ENCODE peak calls at places on chromosomes 16 and 17, in nine cellular contexts. W is CD4-positive, alpha-beta memory T cell; R is K562; O is fibroblast of lung; V is neural progenitor cell; X is colonic mucosa; S is tibial nerve; Y is lung; A is CD8-positive, alpha-beta memory T cell. K is an unnamed sample.

GRCh38 chr17:38342886-38343607 is 709 bp downstream of the GPR179 start:
- DNase-seq in W (no peak), R (no peak), O (no peak), V (no peak), X (no peak), S (no peak), Y (no peak), A (no peak), K (no peak)

GRCh38 chr17:32267690-32268205 is 2.1 kb downstream of the RHBDL3 start:
- DNase-seq in W (peak; percentile 8), R (no peak), O (no peak), V (peak; percentile 37), X (no peak), S (no peak), Y (no peak), A (no peak), K (no peak)

GRCh38 chr17:67525239-67526135 is 148.4 kb downstream of the PITPNC1 start:
- DNase-seq in W (no peak), R (no peak), O (no peak), V (no peak), X (no peak), S (no peak), Y (no peak), A (no peak), K (no peak)

GRCh38 chr17:81494984-81495383 is 17.6 kb downstream of the ACTG1 start:
- DNase-seq in W (no peak), R (no peak), O (no peak), V (peak; percentile 10), X (no peak), S (no peak), Y (no peak), A (no peak), K (peak; percentile 73)

GRCh38 chr17:81870155-81870977 is 771 bp downstream of the ARHGDIA start:
- DNase-seq in W (peak; percentile 50), R (peak; percentile 29), O (peak; percentile 46), V (peak; percentile 69), X (peak; percentile 41), S (no peak), Y (no peak), A (peak; percentile 69), K (peak; percentile 78)

GRCh38 chr16:71609066-71609465 is 16.9 kb upstream of the MARVELD3 start:
- DNase-seq in W (no peak), R (no peak), O (no peak), V (no peak), X (no peak), S (no peak), Y (no peak), A (no peak), K (no peak)

GRCh38 chr16:15972046-15972868 is 22.8 kb downstream of the ABCC1 start:
- DNase-seq in W (no peak), R (no peak), O (no peak), V (no peak), X (no peak), S (no peak), Y (no peak), A (no peak), K (no peak)

GRCh38 chr17:75370288-75370687 is 35.2 kb downstream of the GRB2 start:
- DNase-seq in W (no peak), R (no peak), O (no peak), V (no peak), X (no peak), S (no peak), Y (no peak), A (no peak), K (no peak)

DNA sequence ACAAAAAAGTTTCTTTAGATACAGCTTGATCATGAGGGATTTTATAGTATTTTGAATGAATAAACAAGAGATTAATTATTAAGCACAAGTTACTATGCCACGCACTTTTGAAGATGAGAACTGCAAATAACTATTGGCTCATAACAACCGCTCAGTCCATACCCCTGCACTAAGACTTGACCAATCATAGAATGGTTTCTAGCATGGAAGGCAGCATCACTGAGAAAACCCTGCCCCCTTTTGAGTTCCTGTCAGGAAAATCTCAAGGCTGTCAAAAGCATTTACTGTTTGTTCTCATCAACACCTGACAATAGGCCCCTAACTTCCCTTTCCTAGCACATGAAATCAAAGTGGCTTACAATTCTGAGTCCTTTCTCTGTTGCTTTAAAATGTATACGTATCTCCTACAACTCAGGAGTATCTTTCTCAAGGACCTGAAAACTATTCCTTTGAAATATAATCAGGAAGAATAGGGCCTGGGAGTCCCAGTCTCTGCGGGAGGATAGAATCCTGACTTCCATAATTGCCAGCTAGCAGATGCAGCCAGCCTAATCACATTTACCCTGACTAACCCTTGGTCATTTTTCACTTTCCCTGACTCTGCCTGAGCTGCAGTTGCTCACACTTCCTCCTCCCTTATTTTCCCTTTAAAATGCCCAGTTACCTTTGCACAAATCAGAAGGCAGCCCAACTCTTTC is 9.0 kb upstream of the MMD start:
- DNase-seq in W (no peak), R (no peak), O (no peak), V (no peak), X (no peak), S (no peak), Y (no peak), A (no peak), K (no peak)
- H3K4me3 ChIP-seq in W (no peak overlapping the region), R (no peak overlapping the region), O (no peak overlapping the region), V (no peak overlapping the region), X (no peak overlapping the region), S (no peak overlapping the region), Y (no peak overlapping the region), A (no peak overlapping the region), K (no peak overlapping the region)

GRCh38 chr16:31005350-31006085 is 4.9 kb downstream of the STX1B start:
- DNase-seq in W (no peak), R (no peak), O (peak; percentile 38), V (no peak), X (no peak), S (no peak), Y (no peak), A (no peak), K (no peak)
- H3K4me1 ChIP-seq in W (no peaks in the 10 kb centered on the region), R (peaks cover 16% of the 10 kb centered on the region), O (peaks cover 10% of the 10 kb centered on the region), V (peaks cover 6% of the 10 kb centered on the region), X (no peaks in the 10 kb centered on the region), S (no peaks in the 10 kb centered on the region), Y (no peaks in the 10 kb centered on the region), A (no peaks in the 10 kb centered on the region), K (peaks cover 4% of the 10 kb centered on the region)

GRCh38 chr16:3413730-3414379 is 12.8 kb downstream of the ZNF174 start:
- DNase-seq in W (no peak), R (no peak), O (no peak), V (no peak), X (no peak), S (no peak), Y (no peak), A (no peak), K (no peak)
- H3K9me3 ChIP-seq in W (peaks cover 33% of the 10 kb centered on the region), R (peaks cover 13% of the 10 kb centered on the region), O (peaks cover under 1% of the 10 kb centered on the region), V (peaks cover 29% of the 10 kb centered on the region), X (peaks cover 5% of the 10 kb centered on the region), S (peaks cover 60% of the 10 kb centered on the region), Y (peaks cover 54% of the 10 kb centered on the region), A (peaks cover 29% of the 10 kb centered on the region), K (peaks cover 11% of the 10 kb centered on the region)

GRCh38 chr17:10196384-10196783 is 2.0 kb downstream of the GAS7 start:
- DNase-seq in W (no peak), R (no peak), O (no peak), V (no peak), X (no peak), S (no peak), Y (no peak), A (no peak), K (no peak)
- H3K4me3 ChIP-seq in W (no peak overlapping the region), R (no peak overlapping the region), O (no peak overlapping the region), V (no peak overlapping the region), X (peak overlapping the region; percentile 52), S (peak overlapping the region; percentile 84), Y (no peak overlapping the region), A (no peak overlapping the region), K (no peak overlapping the region)

DNA sequence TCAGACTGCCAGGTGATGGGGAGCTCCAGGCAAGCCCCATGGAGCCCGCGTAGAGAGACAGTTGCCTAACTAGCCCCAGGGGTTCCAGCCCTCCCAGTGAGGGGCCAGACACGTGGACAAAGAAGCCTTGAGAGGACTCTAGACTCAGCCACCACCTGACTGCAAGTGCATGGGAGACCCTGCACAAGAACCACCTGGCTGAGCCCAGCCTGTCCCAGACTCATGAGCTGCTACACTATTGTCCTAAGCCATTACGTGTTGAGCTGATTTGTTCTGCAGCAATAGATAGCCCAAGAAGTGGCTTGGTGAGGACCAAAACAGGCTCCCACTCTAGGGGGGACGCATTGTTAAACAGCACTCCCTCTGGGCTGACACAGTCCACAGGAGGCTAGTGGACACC is 37.6 kb upstream of the KLHDC4 start:
- DNase-seq in W (no peak), R (no peak), O (no peak), V (no peak), X (no peak), S (no peak), Y (no peak), A (no peak), K (no peak)
- H3K4me1 ChIP-seq in W (peaks cover 17% of the 10 kb centered on the region), R (peaks cover 19% of the 10 kb centered on the region), O (peaks cover 15% of the 10 kb centered on the region), V (peaks cover 10% of the 10 kb centered on the region), X (peaks cover 6% of the 10 kb centered on the region), S (no peaks in the 10 kb centered on the region), Y (no peaks in the 10 kb centered on the region), A (peaks cover 16% of the 10 kb centered on the region), K (peaks cover 29% of the 10 kb centered on the region)

DNA sequence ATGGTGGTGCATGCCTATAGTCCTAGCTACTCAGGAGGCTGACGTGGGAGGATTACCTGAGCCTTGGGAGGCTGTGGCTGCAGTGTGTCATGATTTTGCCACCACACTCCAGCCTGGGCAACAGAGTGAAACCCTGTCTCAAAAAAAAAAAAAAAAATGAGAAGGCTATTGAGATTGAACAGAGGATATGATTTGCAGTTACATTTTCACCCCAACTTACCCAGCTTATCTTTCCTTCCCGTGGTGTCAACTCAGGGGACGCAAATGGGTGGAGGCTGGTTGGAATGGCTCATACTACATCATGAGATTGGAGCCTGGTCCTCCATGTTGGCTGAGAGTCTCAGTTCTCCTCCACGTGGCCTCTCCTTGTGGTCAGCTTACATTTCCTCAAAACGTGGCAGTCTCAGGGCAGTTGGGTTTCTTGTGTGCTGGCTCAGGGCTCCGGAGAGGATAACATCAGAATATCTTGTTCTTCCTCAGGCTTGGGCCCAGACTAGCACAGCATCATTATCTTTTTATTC is 17.2 kb upstream of the NSMCE1 start:
- DNase-seq in W (no peak), R (no peak), O (no peak), V (no peak), X (peak; percentile 34), S (no peak), Y (no peak), A (no peak), K (no peak)
- H3K9me3 ChIP-seq in W (no peaks in the 10 kb centered on the region), R (no peaks in the 10 kb centered on the region), O (no peaks in the 10 kb centered on the region), V (no peaks in the 10 kb centered on the region), X (no peaks in the 10 kb centered on the region), S (no peaks in the 10 kb centered on the region), Y (no peaks in the 10 kb centered on the region), A (no peaks in the 10 kb centered on the region), K (no peaks in the 10 kb centered on the region)